ENCODE peak calls at places on chromosomes 4 and X, in eight cellular contexts. G, Y, W, B, K, N, D and V are unnamed samples.
A peak's percentile ranks its signal among the peaks of the same experiment; 100 is the strongest.

GRCh38 chr4:153318696-153319320 is 25.7 kb upstream of the MND1 start:
- DNase-seq in G (no peak), B (no peak), W (no peak), K (peak; percentile 53), D (peak; percentile 12), N (peak; percentile 48), Y (no peak), V (peak; percentile 42)

GRCh38 chr4:85555210-85555609 is 80.3 kb downstream of the ARHGAP24 start:
- DNase-seq in K (no peak), G (no peak), D (no peak), B (no peak), N (no peak), W (no peak), Y (no peak), V (no peak)

GRCh38 chr4:81454498-81454897 is 17.2 kb downstream of the RASGEF1B start:
- DNase-seq in Y (no peak), B (no peak), W (no peak), N (no peak), D (no peak), G (no peak), K (no peak), V (no peak)

GRCh38 chr4:31187979-31188378 is 467.8 kb downstream of the PCDH7 start:
- DNase-seq in B (no peak), N (no peak), W (no peak), K (no peak), G (no peak), Y (no peak), D (no peak), V (no peak)

GRCh38 chr4:5222951-5223350 is 171.7 kb downstream of the STK32B start:
- DNase-seq in K (no peak), D (no peak), B (no peak), G (no peak), W (no peak), Y (no peak), N (no peak), V (no peak)

GRCh38 chr4:172546782-172547181 is 621.8 kb upstream of the GALNT7 start:
- DNase-seq in N (no peak), K (no peak), Y (no peak), G (no peak), D (no peak), W (no peak), B (no peak), V (no peak)

GRCh38 chr4:164536829-164537228 is 217.1 kb upstream of the SMIM31 start:
- DNase-seq in N (no peak), W (no peak), D (no peak), Y (peak; percentile 32), B (no peak), G (no peak), K (peak; percentile 4), V (peak; percentile 58)

GRCh38 chrX:57329008-57329407 is 42.5 kb downstream of the FAAH2 start:
- DNase-seq in D (no peak), N (no peak), K (no peak), Y (no peak), B (no peak), G (no peak), W (no peak), V (no peak)

GRCh38 chrX:39613997-39614679 is 483.6 kb downstream of the BCOR start:
- DNase-seq in Y (no peak), N (no peak), W (no peak), G (no peak), K (no peak), D (peak; percentile 10), B (no peak), V (no peak)

GRCh38 chr4:137735561-137736104 is 203.3 kb upstream of the PCDH18 start:
- DNase-seq in G (no peak), K (no peak), Y (no peak), W (no peak), B (no peak), D (no peak), N (peak; percentile 5), V (no peak)

GRCh38 chrX:99494668-99495067 is 915.4 kb downstream of the PCDH19 start:
- DNase-seq in D (no peak), B (no peak), N (no peak), Y (no peak), W (no peak), K (no peak), G (no peak), V (no peak)

GRCh38 chrX:83845397-83845796 is 15.5 kb upstream of the CYLC1 start:
- DNase-seq in Y (peak; percentile 1), D (no peak), W (peak; percentile 5), N (peak; percentile 0), G (no peak), B (no peak), K (no peak), V (peak; percentile 14)

GRCh38 chrX:151153086-151153485 is 23.3 kb upstream of the GPR50 start:
- DNase-seq in K (no peak), W (no peak), B (no peak), G (peak; percentile 27), Y (peak; percentile 17), D (no peak), N (peak; percentile 76), V (no peak)

GRCh38 chr4:86939737-86940141 is 4.9 kb downstream of the AFF1 start:
- DNase-seq in K (no peak), B (no peak), Y (no peak), D (no peak), G (no peak), W (no peak), N (no peak), V (no peak)

GRCh38 chrX:102746134-102746584 is 25.6 kb downstream of the GPRASP3 start:
- DNase-seq in G (peak; percentile 46), N (peak; percentile 31), K (no peak), Y (no peak), D (no peak), B (no peak), W (no peak), V (peak; percentile 34)